ENCODE peak calls at places on chromosomes 11 and 22, in ten cellular contexts. R, T, G, O, M, U, W, Y, A and E are unnamed samples.
A peak's percentile ranks its signal among the peaks of the same experiment; 100 is the strongest.

GRCh38 chr22:29152381-29153138 is 53.1 kb upstream of the EMID1 start:
- DNase-seq in R (peak; percentile 47), T (peak; percentile 47), G (peak; percentile 85), O (peak; percentile 75), M (no peak), U (no peak), W (peak; percentile 51), Y (no peak), A (peak; percentile 55), E (no peak)

GRCh38 chr22:24583221-24583971 is 9.5 kb downstream of the LRRC75B start:
- DNase-seq in R (no peak), T (no peak), G (no peak), O (peak; percentile 48), M (no peak), U (no peak), W (no peak), Y (no peak), A (no peak), E (no peak)

GRCh38 chr11:12842933-12843636 is 166.0 kb upstream of the RASSF10 start:
- DNase-seq in R (no peak), T (no peak), G (peak; percentile 93), O (no peak), M (peak; percentile 65), U (no peak), W (peak; percentile 27), Y (no peak), A (peak; percentile 89), E (no peak)

GRCh38 chr11:69297926-69298777 is 4.2 kb downstream of the MYEOV start:
- DNase-seq in R (peak; percentile 46), T (peak; percentile 84), G (no peak), O (peak; percentile 94), M (peak; percentile 94), U (peak; percentile 84), W (peak; percentile 88), Y (peak; percentile 77), A (no peak), E (peak; percentile 56)

GRCh38 chr11:29527391-29527936 is 489.4 kb downstream of the KCNA4 start:
- DNase-seq in R (no peak), T (no peak), G (peak; percentile 62), O (no peak), M (peak; percentile 65), U (no peak), W (peak; percentile 71), Y (no peak), A (peak; percentile 7), E (no peak)

GRCh38 chr11:32033491-32033890 is 57.4 kb upstream of the RCN1 start:
- DNase-seq in R (no peak), T (no peak), G (no peak), O (no peak), M (no peak), U (no peak), W (no peak), Y (no peak), A (no peak), E (no peak)

GRCh38 chr11:76008474-76008873 is 193.5 kb downstream of the UVRAG start:
- DNase-seq in R (no peak), T (no peak), G (no peak), O (no peak), M (no peak), U (no peak), W (no peak), Y (no peak), A (no peak), E (no peak)

GRCh38 chr11:2518112-2518982 is 73.5 kb downstream of the KCNQ1 start:
- DNase-seq in R (peak; percentile 15), T (no peak), G (no peak), O (peak; percentile 31), M (no peak), U (peak; percentile 6), W (peak; percentile 13), Y (no peak), A (peak; percentile 7), E (no peak)

DNA sequence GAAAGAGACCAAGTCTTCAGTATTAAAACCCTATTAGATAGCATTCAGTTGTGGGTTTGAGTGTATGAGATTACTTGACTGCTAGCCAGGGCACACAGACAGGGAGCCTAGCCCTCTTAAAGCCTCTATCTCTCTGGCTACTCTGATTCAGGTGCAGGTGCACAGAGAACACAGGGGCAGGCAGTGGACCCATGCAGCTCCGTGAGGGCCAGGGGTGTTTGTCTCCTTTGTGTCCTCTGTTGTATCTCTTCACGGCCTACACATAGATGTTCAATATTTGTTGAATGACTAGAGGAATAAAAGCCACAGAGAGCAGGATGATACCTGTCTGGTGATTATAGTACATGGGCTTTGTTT is 21.5 kb upstream of the AIFM3 start:
- DNase-seq in R (no peak), T (no peak), G (no peak), O (no peak), M (no peak), U (no peak), W (no peak), Y (no peak), A (no peak), E (no peak)
- H3K27ac ChIP-seq in R (no peak overlapping the region), T (peak overlapping the region; percentile 17), G (no peak overlapping the region), O (no peak overlapping the region), M (no peak overlapping the region), U (peak overlapping the region; percentile 71), W (no peak overlapping the region), Y (no peak overlapping the region), A (no peak overlapping the region), E (no peak overlapping the region)

GRCh38 chr22:46085831-46086576 is 64.3 kb upstream of the PPARA start:
- DNase-seq in R (peak; percentile 32), T (peak; percentile 66), G (peak; percentile 82), O (peak; percentile 83), M (peak; percentile 90), U (peak; percentile 91), W (peak; percentile 85), Y (no peak), A (no peak), E (no peak)

GRCh38 chr22:46087816-46088277 is 62.5 kb upstream of the PPARA start:
- DNase-seq in R (peak; percentile 95), T (peak; percentile 93), G (peak; percentile 87), O (peak; percentile 94), M (peak; percentile 67), U (peak; percentile 93), W (peak; percentile 95), Y (peak; percentile 81), A (peak; percentile 71), E (no peak)

GRCh38 chr22:46084943-46085830 is 65.1 kb upstream of the PPARA start:
- DNase-seq in R (peak; percentile 76), T (peak; percentile 91), G (peak; percentile 50), O (peak; percentile 93), M (peak; percentile 79), U (peak; percentile 92), W (peak; percentile 89), Y (no peak), A (no peak), E (no peak)

GRCh38 chr22:46087336-46087690 is 63.0 kb upstream of the PPARA start:
- DNase-seq in R (no peak), T (no peak), G (no peak), O (no peak), M (no peak), U (no peak), W (no peak), Y (no peak), A (no peak), E (no peak)

GRCh38 chr22:46086577-46087335 is 63.6 kb upstream of the PPARA start:
- DNase-seq in R (peak; percentile 34), T (no peak), G (no peak), O (peak; percentile 68), M (no peak), U (peak; percentile 47), W (peak; percentile 46), Y (no peak), A (no peak), E (no peak)
- H3K27ac ChIP-seq in R (peak overlapping the region; percentile 99), T (peak overlapping the region; percentile 98), G (peak overlapping the region; percentile 97), O (peak overlapping the region; percentile 7), M (peak overlapping the region; percentile 99), U (peak overlapping the region; percentile 98), W (peak overlapping the region; percentile 65), Y (peak overlapping the region; percentile 96), A (no peak overlapping the region), E (no peak overlapping the region)

DNA sequence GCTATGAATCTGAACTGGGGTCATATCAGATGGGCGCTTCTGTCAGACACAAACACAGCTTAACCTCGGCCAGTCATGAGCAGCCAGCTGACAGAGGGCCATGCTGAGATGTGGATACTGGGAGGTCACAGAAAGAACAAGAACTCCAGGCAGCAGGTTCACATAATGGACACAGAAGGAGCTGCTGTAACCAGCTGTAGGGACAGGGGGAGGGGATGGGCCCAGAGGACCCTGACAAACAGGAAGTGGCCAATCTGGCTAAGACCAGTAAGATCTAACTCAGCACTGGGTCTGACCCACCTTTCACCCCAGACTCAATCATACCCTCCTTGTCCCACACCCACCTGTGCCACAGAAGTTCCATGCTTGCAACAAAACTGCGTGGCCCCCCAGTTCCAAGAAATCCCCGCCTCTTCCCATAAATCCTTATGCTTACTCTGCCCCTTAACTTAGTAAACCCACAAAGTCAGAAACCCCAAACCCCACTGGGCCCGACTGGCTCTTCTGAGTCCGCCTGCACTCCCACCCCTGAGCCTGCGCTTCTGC is 3.9 kb downstream of the APOL4 start:
- DNase-seq in R (no peak), T (peak; percentile 50), G (no peak), O (no peak), M (no peak), U (no peak), W (no peak), Y (no peak), A (peak; percentile 54), E (no peak)
- H3K27ac ChIP-seq in R (no peak overlapping the region), T (peak overlapping the region; percentile 29), G (peak overlapping the region; percentile 62), O (no peak overlapping the region), M (no peak overlapping the region), U (peak overlapping the region; percentile 9), W (no peak overlapping the region), Y (no peak overlapping the region), A (peak overlapping the region; percentile 61), E (no peak overlapping the region)

GRCh38 chr11:65714433-65714832 is 2.4 kb downstream of the KAT5 start:
- DNase-seq in R (no peak), T (no peak), G (no peak), O (peak; percentile 42), M (no peak), U (no peak), W (no peak), Y (no peak), A (no peak), E (no peak)

GRCh38 chr11:65716294-65716693 is 4.2 kb downstream of the KAT5 start:
- DNase-seq in R (no peak), T (no peak), G (no peak), O (peak; percentile 34), M (no peak), U (no peak), W (no peak), Y (no peak), A (no peak), E (no peak)

GRCh38 chr11:65712633-65713076 is 603 bp downstream of the KAT5 start:
- DNase-seq in R (no peak), T (no peak), G (no peak), O (no peak), M (no peak), U (no peak), W (no peak), Y (no peak), A (no peak), E (no peak)

GRCh38 chr11:65711785-65712632 is at the start of gene KAT5:
- DNase-seq in R (peak; percentile 98), T (peak; percentile 98), G (peak; percentile 100), O (peak; percentile 99), M (peak; percentile 99), U (peak; percentile 98), W (peak; percentile 98), Y (peak; percentile 96), A (peak; percentile 99), E (peak; percentile 99)

DNA sequence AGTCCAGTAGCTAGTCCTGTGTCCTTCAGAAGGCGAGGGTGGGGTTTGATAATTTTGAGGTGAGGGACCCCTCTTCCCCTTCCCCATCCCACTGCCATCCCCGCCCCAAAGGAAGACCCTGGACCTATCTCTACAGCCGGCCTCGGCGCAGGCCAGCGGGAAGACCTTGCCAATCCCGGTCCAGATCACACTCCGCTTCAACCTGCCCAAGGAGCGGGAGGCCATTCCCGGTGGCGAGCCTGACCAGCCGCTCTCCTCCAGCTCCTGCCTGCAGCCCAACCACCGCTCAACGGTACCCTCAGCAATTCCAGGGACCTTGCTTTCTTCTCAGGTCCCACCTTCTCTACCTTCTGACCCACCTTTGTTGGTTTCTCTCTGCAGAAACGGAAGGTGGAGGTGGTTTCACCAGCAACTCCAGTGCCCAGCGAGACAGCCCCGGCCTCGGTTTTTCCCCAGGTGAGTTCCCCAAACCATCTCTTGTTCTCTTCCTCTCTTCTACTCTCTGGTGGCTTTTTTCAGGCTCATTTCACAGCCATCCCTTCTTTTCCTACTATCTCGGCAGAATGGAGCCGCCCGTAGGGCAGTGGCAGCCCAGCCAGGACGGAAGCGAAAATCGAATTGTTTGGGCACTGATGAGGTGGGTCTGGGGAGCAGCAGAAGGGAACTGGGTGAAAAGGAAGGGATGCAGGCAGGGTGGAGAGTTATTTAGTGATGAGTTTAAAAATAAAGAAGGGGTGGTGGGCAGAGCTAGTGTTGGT is 1.3 kb downstream of the KAT5 start:
- DNase-seq in R (no peak), T (no peak), G (no peak), O (peak; percentile 48), M (no peak), U (no peak), W (peak; percentile 33), Y (no peak), A (no peak), E (no peak)
- H3K27ac ChIP-seq in R (no peak overlapping the region), T (peak overlapping the region; percentile 99), G (peak overlapping the region; percentile 99), O (no peak overlapping the region), M (peak overlapping the region; percentile 97), U (peak overlapping the region; percentile 100), W (no peak overlapping the region), Y (peak overlapping the region; percentile 96), A (no peak overlapping the region), E (peak overlapping the region; percentile 98)